ENCODE peak calls at places on chromosomes 16 and 17, in six cellular contexts. L, N, H, Y, F and U are unnamed samples. For H3K9me3, the result is how much of the 10 kb centered on the place peaks cover.

GRCh38 chr17:44920565-44920940 is 5.3 kb upstream of the GFAP start:
- DNase-seq in L (no peak), N (no peak), H (no peak), Y (no peak), F (no peak), U (no peak)

GRCh38 chr16:86198201-86199118 is 299.5 kb downstream of the IRF8 start:
- DNase-seq in L (no peak), N (no peak), H (no peak), Y (no peak), F (no peak), U (no peak)

GRCh38 chr17:61490540-61490975 is 38.3 kb downstream of the TBX4 start:
- DNase-seq in L (peak), N (no peak), H (peak), Y (no peak), F (peak), U (no peak)

GRCh38 chr17:43003542-43004172 is 2.9 kb upstream of the IFI35 start:
- DNase-seq in L (peak), N (no peak), H (peak), Y (no peak), F (no peak), U (no peak)

GRCh38 chr17:60102632-60103047 is 23.9 kb upstream of the HEATR6 start:
- DNase-seq in L (no peak), N (no peak), H (peak), Y (no peak), F (peak), U (no peak)

GRCh38 chr17:4908711-4909496 is 6.0 kb upstream of the CHRNE start:
- DNase-seq in L (peak), N (peak), H (peak), Y (peak), F (peak), U (peak)

GRCh38 chr16:71383054-71383773 is 24.7 kb downstream of the CALB2 start:
- DNase-seq in L (peak), N (no peak), H (peak), Y (no peak), F (no peak), U (no peak)

GRCh38 chr17:56478836-56479447 is 114.6 kb upstream of the NOG start:
- DNase-seq in L (peak), N (peak), H (no peak), Y (no peak), F (peak), U (no peak)

GRCh38 chr17:73304438-73304837 is 7.4 kb downstream of the CDC42EP4 start:
- DNase-seq in L (no peak), N (no peak), H (no peak), Y (no peak), F (no peak), U (no peak)

GRCh38 chr16:9119795-9120194 is 28.4 kb downstream of the HAPSTR1 start:
- DNase-seq in L (no peak), N (no peak), H (no peak), Y (no peak), F (no peak), U (peak)

GRCh38 chr16:85999778-86000177 is 100.8 kb downstream of the IRF8 start:
- DNase-seq in L (no peak), N (no peak), H (no peak), Y (no peak), F (no peak), U (no peak)

GRCh38 chr17:18136357-18136756 is 27.8 kb downstream of the MYO15A start:
- DNase-seq in L (no peak), N (no peak), H (no peak), Y (no peak), F (no peak), U (no peak)

GRCh38 chr17:35865412-35866355 is 3.0 kb downstream of the HEATR9 start:
- DNase-seq in L (peak), N (peak), H (no peak), Y (no peak), F (peak), U (no peak)

GRCh38 chr17:65103431-65103830 is 33.7 kb upstream of the RGS9 start:
- DNase-seq in L (no peak), N (no peak), H (no peak), Y (no peak), F (no peak), U (no peak)

GRCh38 chr17:81166033-81166472 is at the start of gene AATK:
- DNase-seq in L (no peak), N (no peak), H (no peak), Y (no peak), F (no peak), U (no peak)

GRCh38 chr17:40563371-40564052 is 1.8 kb downstream of the CCR7 start:
- DNase-seq in L (no peak), N (no peak), H (no peak), Y (no peak), F (no peak), U (no peak)

GRCh38 chr17:6940186-6940649 is 55.6 kb upstream of the ALOX12 start:
- DNase-seq in L (no peak), N (peak), H (no peak), Y (no peak), F (no peak), U (no peak)

GRCh38 chr17:2158011-2158410 is 103.1 kb downstream of the HIC1 start:
- DNase-seq in L (peak), N (peak), H (no peak), Y (no peak), F (no peak), U (no peak)

GRCh38 chr17:57412520-57413096 is 156.3 kb downstream of the MSI2 start:
- DNase-seq in L (no peak), N (no peak), H (no peak), Y (no peak), F (no peak), U (no peak)

DNA sequence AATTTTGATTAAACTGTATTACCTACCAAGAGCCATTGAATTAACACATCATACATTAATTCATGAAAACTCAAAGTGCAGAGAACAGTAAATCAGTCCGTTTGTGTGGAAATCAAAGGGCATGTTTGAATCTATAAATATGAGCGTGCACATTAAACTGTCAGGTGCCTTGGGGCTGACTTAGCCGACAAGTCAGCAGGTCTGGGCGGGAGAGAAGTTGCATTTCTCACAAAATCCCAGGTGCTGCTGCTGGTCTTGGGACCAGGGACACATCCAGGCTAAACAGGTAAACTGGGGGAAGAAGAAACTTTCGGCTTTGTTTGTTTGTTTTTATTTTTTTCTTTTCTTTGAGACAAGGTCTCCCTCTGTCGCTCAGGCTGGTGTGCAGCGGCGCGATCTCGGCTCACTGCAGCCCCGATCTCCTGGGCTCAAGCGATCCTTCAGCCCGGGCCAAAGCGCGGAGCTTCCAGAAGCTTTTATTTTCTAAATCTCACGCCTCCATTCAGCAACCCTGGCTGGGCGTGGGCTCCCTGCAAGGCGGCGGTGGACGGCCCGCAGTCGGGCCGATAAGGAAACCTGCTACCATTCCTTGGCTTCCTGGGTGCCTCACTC is 213.9 kb downstream of the MRTFB start:
- DNase-seq in L (no peak), N (peak), H (peak), Y (peak), F (no peak), U (no peak)
- TF ChIP-seq CTCF in L (peak), N (peak), H (peak), Y (no peak), F (no peak), U (peak)

DNA sequence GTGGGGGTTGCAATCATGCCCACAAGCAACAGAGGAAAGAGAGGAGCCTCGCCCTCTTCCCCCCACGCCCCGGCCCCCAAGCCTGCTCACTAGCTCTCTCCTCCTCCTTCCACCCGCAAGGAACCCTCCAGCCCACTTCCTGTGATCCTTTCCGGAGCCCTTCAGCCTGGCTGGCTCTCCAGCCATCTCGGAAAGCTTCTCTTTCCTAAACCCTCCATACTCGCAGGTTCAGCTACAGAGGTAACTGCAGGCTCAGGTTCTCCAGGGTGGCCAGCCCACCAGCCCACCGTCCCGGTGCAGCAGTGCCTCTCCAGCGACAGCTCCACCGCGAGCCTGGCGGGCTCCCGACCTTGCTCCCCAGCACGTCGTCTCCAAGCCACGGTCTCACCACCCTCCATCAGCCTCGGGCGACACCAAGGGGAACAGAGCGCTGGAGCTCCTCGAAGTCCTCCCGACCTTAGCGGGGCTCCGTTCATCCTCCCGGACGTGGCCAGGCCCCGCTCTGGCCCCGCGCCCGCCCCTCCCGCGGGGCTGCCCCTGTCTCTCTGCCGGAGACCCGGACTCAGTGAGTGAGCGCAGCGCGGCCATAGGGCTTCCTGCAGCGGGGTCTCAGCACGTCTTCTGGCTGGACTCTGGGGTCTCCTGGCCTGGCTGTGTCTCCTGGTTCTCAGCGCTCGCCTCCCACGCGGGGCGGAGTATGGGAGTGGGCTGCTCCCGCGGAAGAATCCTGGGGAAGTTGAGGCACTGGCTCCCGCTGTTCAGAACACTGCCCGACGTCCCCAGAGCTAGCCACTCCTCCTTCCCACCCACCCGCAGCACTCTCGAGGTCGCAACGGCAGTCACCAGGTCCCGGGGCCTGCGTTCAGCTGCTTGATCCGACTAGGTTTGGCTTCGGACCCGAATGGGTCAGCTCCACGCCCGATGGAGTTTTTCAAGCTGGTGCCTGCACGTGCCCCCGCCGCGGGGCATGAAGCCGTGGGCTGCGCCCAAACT is 12.8 kb upstream of the ODF4 start:
- DNase-seq in L (no peak), N (no peak), H (no peak), Y (peak), F (no peak), U (peak)
- H3K4me3 ChIP-seq in L (peak), N (peak), H (no peak), Y (peak), F (no peak), U (peak)

GRCh38 chr16:55012362-55012761 is 81.7 kb downstream of the IRX5 start:
- DNase-seq in L (no peak), N (no peak), H (no peak), Y (no peak), F (no peak), U (no peak)
- H3K9me3 ChIP-seq in L (under half), N (under half), H (under half), Y (under half), F (under half), U (under half)

GRCh38 chr17:82647593-82648164 is 565 bp downstream of the WDR45B start:
- DNase-seq in L (peak), N (peak), H (no peak), Y (peak), F (peak), U (peak)
- TF ChIP-seq CTCF in L (no peak), N (no peak), H (no peak), Y (no peak), F (peak), U (no peak)

DNA sequence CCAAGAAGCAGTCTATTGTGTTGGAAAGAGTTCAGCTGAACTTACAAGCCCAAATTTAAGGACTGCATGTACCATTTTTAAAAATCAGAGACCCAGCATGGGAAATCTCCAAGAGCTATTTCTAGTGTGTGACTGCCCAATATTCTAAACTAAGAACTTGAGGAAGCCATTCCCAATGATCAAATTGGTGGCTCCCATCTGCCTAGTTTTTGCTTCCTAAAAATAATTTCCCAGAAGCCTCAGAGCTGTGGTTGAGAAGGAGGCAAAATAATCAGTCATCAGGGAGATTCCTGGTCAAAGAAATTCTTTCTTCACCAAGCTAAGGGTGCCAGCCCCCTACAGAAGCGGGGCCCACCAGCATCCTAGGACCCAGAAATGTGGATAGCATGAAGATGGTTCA is 176.1 kb upstream of the CDH5 start:
- DNase-seq in L (no peak), N (no peak), H (no peak), Y (no peak), F (no peak), U (no peak)
- H3K4me3 ChIP-seq in L (no peak), N (no peak), H (no peak), Y (no peak), F (no peak), U (no peak)